ENCODE peak calls at places on chromosomes 2 and 18, in eight cellular contexts. Z is LoVo; G is activated CD4-positive, CD25-positive, alpha-beta regulatory T cell; W is amygdala; T is nucleus accumbens; Q is LNCaP clone FGC; J is fibroblast of pulmonary artery; U is memory B cell. X is an unnamed sample.

GRCh38 chr2:95760839-95761525 is 169.2 kb downstream of the TRIM43 start:
- DNase-seq in J (peak; percentile 84), U (no peak), Z (no peak), W (no peak), G (no peak), Q (no peak), T (no peak), X (no peak)

GRCh38 chr2:114709936-114710850 is 267.8 kb downstream of the DPP10 start:
- DNase-seq in Z (no peak), W (no peak), J (no peak), T (no peak), U (no peak), G (no peak), Q (no peak), X (no peak)

GRCh38 chr2:164661349-164661748 is 40.1 kb upstream of the GRB14 start:
- DNase-seq in Z (no peak), J (peak; percentile 54), U (no peak), G (no peak), Q (no peak), W (no peak), T (no peak), X (no peak)

GRCh38 chr2:230814616-230815015 is 50.1 kb upstream of the ITM2C start:
- DNase-seq in T (no peak), G (no peak), W (no peak), Z (no peak), Q (peak; percentile 10), U (no peak), J (peak; percentile 61), X (no peak)

GRCh38 chr18:61554946-61555361 is 221.7 kb downstream of the CDH20 start:
- DNase-seq in T (no peak), J (no peak), Q (no peak), G (no peak), W (no peak), Z (no peak), U (no peak), X (no peak)

GRCh38 chr2:149314687-149315086 is 15.7 kb upstream of the LYPD6 start:
- DNase-seq in T (no peak), J (no peak), W (no peak), Q (no peak), U (no peak), G (no peak), Z (no peak), X (no peak)

GRCh38 chr2:172251231-172251630 is 148.5 kb upstream of the DLX2 start:
- DNase-seq in T (no peak), G (no peak), Q (no peak), J (peak; percentile 32), W (no peak), U (no peak), Z (no peak), X (no peak)

GRCh38 chr2:39227628-39228412 is 15.9 kb downstream of the CDKL4 start:
- DNase-seq in J (peak; percentile 80), T (peak; percentile 21), W (peak; percentile 66), Q (peak; percentile 19), G (peak; percentile 70), U (peak; percentile 77), Z (peak; percentile 73), X (peak; percentile 52)

GRCh38 chr2:196840171-196840570 is 31.0 kb upstream of the C2orf66 start:
- DNase-seq in G (no peak), U (no peak), Q (no peak), W (no peak), T (no peak), J (no peak), Z (no peak), X (no peak)

GRCh38 chr2:74864728-74865722 is 31.1 kb downstream of the HK2 start:
- DNase-seq in Z (no peak), U (no peak), G (no peak), Q (no peak), T (no peak), W (no peak), J (peak; percentile 69), X (no peak)

GRCh38 chr2:213995400-213996105 is 415.3 kb upstream of the VWC2L start:
- DNase-seq in T (no peak), Z (peak; percentile 55), J (peak; percentile 80), W (no peak), G (no peak), U (no peak), Q (peak; percentile 26), X (no peak)

GRCh38 chr2:175450029-175450428 is 268.5 kb upstream of the ATP5MC3 start:
- DNase-seq in T (no peak), U (no peak), Z (no peak), J (no peak), G (no peak), W (no peak), Q (no peak), X (no peak)

GRCh38 chr18:25164837-25165791 is 186.9 kb downstream of the ZNF521 start:
- DNase-seq in J (peak; percentile 24), Z (no peak), W (no peak), G (no peak), Q (no peak), T (no peak), U (no peak), X (no peak)

GRCh38 chr2:219689676-219690628 is 62.5 kb downstream of the SLC4A3 start:
- DNase-seq in G (no peak), W (no peak), J (peak; percentile 83), U (peak; percentile 21), Q (peak; percentile 7), Z (peak; percentile 63), T (no peak), X (no peak)

GRCh38 chr2:95023222-95023597 is 2.3 kb upstream of the MAL start:
- DNase-seq in W (no peak), J (no peak), G (peak; percentile 31), U (no peak), T (no peak), Z (no peak), Q (no peak), X (no peak)

GRCh38 chr2:84906900-84907714 is 1.7 kb downstream of the TMSB10 start:
- DNase-seq in Q (no peak), T (peak; percentile 8), U (peak; percentile 29), Z (peak; percentile 81), J (peak; percentile 95), G (peak; percentile 24), W (peak; percentile 25), X (peak; percentile 30)

GRCh38 chr2:238504181-238504711 is 77.5 kb downstream of the ASB1 start:
- DNase-seq in T (no peak), Z (no peak), J (no peak), W (no peak), Q (no peak), G (no peak), U (no peak), X (peak; percentile 4)

GRCh38 chr2:63054812-63055509 is 4.3 kb downstream of the OTX1 start:
- DNase-seq in J (no peak), U (no peak), Z (no peak), G (no peak), Q (no peak), T (no peak), W (no peak), X (no peak)

GRCh38 chr18:26135563-26135962 is 1.9 kb downstream of the PSMA8 start:
- DNase-seq in G (no peak), W (no peak), Q (no peak), T (no peak), J (no peak), Z (no peak), U (no peak), X (no peak)

GRCh38 chr2:59236723-59237122 is 995.6 kb upstream of the FANCL start:
- DNase-seq in Q (no peak), W (no peak), Z (no peak), G (no peak), J (peak; percentile 15), T (no peak), U (no peak), X (no peak)

GRCh38 chr18:26540041-26540628 is 8.2 kb downstream of the KCTD1 start:
- DNase-seq in U (no peak), J (peak; percentile 49), T (no peak), G (no peak), Z (no peak), W (no peak), Q (no peak), X (no peak)

GRCh38 chr18:4106407-4107033 is 348.6 kb downstream of the DLGAP1 start:
- DNase-seq in Q (peak; percentile 39), U (peak; percentile 26), W (peak; percentile 34), Z (peak; percentile 58), G (no peak), J (peak; percentile 71), T (peak; percentile 13), X (no peak)

GRCh38 chr2:23925702-23926288 is 1.1 kb downstream of the ATAD2B start:
- DNase-seq in Z (peak; percentile 37), W (peak; percentile 27), U (no peak), G (peak; percentile 9), T (peak; percentile 62), Q (no peak), J (peak; percentile 64), X (peak; percentile 63)

GRCh38 chr18:26071725-26072124 is 18.7 kb downstream of the SS18 start:
- DNase-seq in T (no peak), U (no peak), G (no peak), J (no peak), Z (no peak), W (no peak), Q (no peak), X (no peak)

GRCh38 chr2:33673937-33674336 is 74.8 kb upstream of the FAM98A start:
- DNase-seq in J (peak; percentile 24), W (no peak), Q (no peak), Z (peak; percentile 23), U (no peak), T (no peak), G (no peak), X (no peak)

GRCh38 chr18:70431203-70431624 is 142.4 kb downstream of the SOCS6 start:
- DNase-seq in T (no peak), W (no peak), Q (no peak), J (peak; percentile 62), Z (peak; percentile 79), U (no peak), G (no peak), X (no peak)

GRCh38 chr2:28753043-28753683 is 1.5 kb downstream of the PPP1CB start:
- DNase-seq in G (peak; percentile 14), W (peak; percentile 29), U (peak; percentile 40), Q (peak; percentile 66), J (peak; percentile 85), T (no peak), Z (peak; percentile 74), X (no peak)

GRCh38 chr2:133235959-133236358 is 332.3 kb downstream of the NCKAP5 start:
- DNase-seq in T (no peak), U (no peak), G (no peak), Q (no peak), J (no peak), Z (no peak), W (no peak), X (no peak)

GRCh38 chr2:96953611-96954489 is 32.5 kb downstream of the FAM178B start:
- DNase-seq in J (no peak), W (no peak), Z (no peak), U (no peak), Q (no peak), G (no peak), T (no peak), X (no peak)

X was measured in substantia nigra.